ENCODE peak calls at places on chromosomes 7 and 10, in five cellular contexts. F is IMR-90, A is AG10803, M is PC-3, S is RWPE1. D is an unnamed sample.

GRCh38 chr7:36896418-36896817 is 172.1 kb upstream of the AOAH start:
- DNase-seq in F (no peak), A (no peak), M (no peak), S (no peak), D (no peak)

GRCh38 chr7:92875719-92876118 is 39.3 kb upstream of the CDK6 start:
- DNase-seq in F (peak), A (peak), M (peak), S (peak), D (no peak)

GRCh38 chr7:20114463-20114862 is 102.7 kb downstream of the MACC1 start:
- DNase-seq in F (no peak), A (peak), M (no peak), S (no peak), D (no peak)

GRCh38 chr7:107725138-107725740 is 18.7 kb upstream of the CBLL1 start:
- DNase-seq in F (peak), A (peak), M (peak), S (peak), D (no peak)

GRCh38 chr10:119538632-119539358 is 3.7 kb downstream of the RGS10 start:
- DNase-seq in F (no peak), A (no peak), M (peak), S (no peak), D (no peak)

GRCh38 chr7:51288896-51289607 is 27.6 kb downstream of the COBL start:
- DNase-seq in F (no peak), A (no peak), M (peak), S (no peak), D (no peak)

GRCh38 chr10:66180651-66181318 is 745.1 kb upstream of the LRRTM3 start:
- DNase-seq in F (peak), A (peak), M (peak), S (peak), D (no peak)

GRCh38 chr10:100359529-100360150 is 12.6 kb downstream of the SCD start:
- DNase-seq in F (no peak), A (no peak), M (no peak), S (no peak), D (no peak)

GRCh38 chr7:23685770-23686169 is 5.8 kb downstream of the FAM221A start:
- DNase-seq in F (peak), A (no peak), M (peak), S (no peak), D (no peak)

GRCh38 chr10:61153766-61154165 is 209.8 kb upstream of the RHOBTB1 start:
- DNase-seq in F (no peak), A (peak), M (no peak), S (no peak), D (no peak)

GRCh38 chr7:577971-578370 is 58.3 kb upstream of the PDGFA start:
- DNase-seq in F (no peak), A (no peak), M (no peak), S (no peak), D (no peak)

GRCh38 chr10:125843603-125844329 is 20.4 kb downstream of the BCCIP start:
- DNase-seq in F (no peak), A (no peak), M (no peak), S (no peak), D (no peak)

GRCh38 chr10:101158101-101159058 is 27.3 kb downstream of the TLX1 start:
- DNase-seq in F (no peak), A (no peak), M (no peak), S (no peak), D (no peak)

GRCh38 chr10:102341038-102341688 is 54.3 kb upstream of the NFKB2 start:
- DNase-seq in F (peak), A (peak), M (no peak), S (no peak), D (no peak)

GRCh38 chr10:112804036-112804435 is 146.0 kb upstream of the TCF7L2 start:
- DNase-seq in F (no peak), A (no peak), M (peak), S (no peak), D (no peak)

GRCh38 chr10:133526957-133527588 is at the start of gene CYP2E1:
- DNase-seq in F (no peak), A (no peak), M (no peak), S (no peak), D (no peak)

GRCh38 chr7:18936265-18936664 is 181.2 kb downstream of the TWIST1 start:
- DNase-seq in F (peak), A (peak), M (no peak), S (no peak), D (no peak)

GRCh38 chr7:88842217-88842616 is 46.7 kb upstream of the TEX47 start:
- DNase-seq in F (no peak), A (no peak), M (no peak), S (no peak), D (no peak)

GRCh38 chr7:38463277-38464224 is 167.6 kb downstream of the AMPH start:
- DNase-seq in F (peak), A (peak), M (peak), S (peak), D (peak)

GRCh38 chr7:33130184-33130583 is 820 bp downstream of the BBS9 start:
- DNase-seq in F (peak), A (no peak), M (no peak), S (no peak), D (no peak)

GRCh38 chr7:31129067-31129466 is 77.0 kb downstream of the ADCYAP1R1 start:
- DNase-seq in F (no peak), A (no peak), M (peak), S (no peak), D (no peak)

GRCh38 chr7:31123317-31123716 is 71.2 kb downstream of the ADCYAP1R1 start:
- DNase-seq in F (no peak), A (no peak), M (no peak), S (no peak), D (no peak)

GRCh38 chr7:31125171-31125570 is 73.1 kb downstream of the ADCYAP1R1 start:
- DNase-seq in F (no peak), A (no peak), M (no peak), S (no peak), D (no peak)

GRCh38 chr7:31123726-31124125 is 71.6 kb downstream of the ADCYAP1R1 start:
- DNase-seq in F (no peak), A (no peak), M (no peak), S (no peak), D (no peak)

DNA sequence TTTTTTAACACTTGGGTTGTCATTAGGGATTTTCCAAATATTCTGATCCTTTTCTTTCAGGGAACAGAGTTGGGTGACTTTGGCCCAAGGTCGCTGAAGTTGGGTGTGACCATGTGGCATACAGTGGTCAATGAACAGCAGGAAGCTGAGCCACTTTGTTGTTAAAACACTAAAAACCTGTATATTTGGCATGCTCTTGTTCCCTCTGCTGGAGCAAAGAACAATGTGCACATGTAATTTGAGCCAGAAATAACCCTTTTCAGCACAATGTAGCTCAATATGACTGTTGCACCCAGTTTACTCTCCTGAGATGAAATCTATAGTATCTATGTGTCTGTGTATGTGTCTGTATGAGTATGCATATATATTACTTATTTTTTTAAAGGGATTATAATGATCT is 74.9 kb downstream of the ADCYAP1R1 start:
- DNase-seq in F (peak), A (peak), M (peak), S (no peak), D (no peak)
- TF ChIP-seq CTCF in F (peak), A (peak), M (peak), S (no peak), D (no peak)

GRCh38 chr7:105014725-105015630 is 973 bp downstream of the KMT2E start:
- DNase-seq in F (peak), A (peak), M (peak), S (peak), D (peak)

GRCh38 chr7:105013283-105013817 is 655 bp upstream of the KMT2E start:
- DNase-seq in F (peak), A (peak), M (peak), S (peak), D (peak)

GRCh38 chr7:105015631-105015965 is 1.6 kb downstream of the KMT2E start:
- DNase-seq in F (peak), A (no peak), M (peak), S (peak), D (no peak)

GRCh38 chr7:105012503-105013282 is 1.3 kb upstream of the KMT2E start:
- DNase-seq in F (peak), A (peak), M (peak), S (peak), D (peak)

DNA sequence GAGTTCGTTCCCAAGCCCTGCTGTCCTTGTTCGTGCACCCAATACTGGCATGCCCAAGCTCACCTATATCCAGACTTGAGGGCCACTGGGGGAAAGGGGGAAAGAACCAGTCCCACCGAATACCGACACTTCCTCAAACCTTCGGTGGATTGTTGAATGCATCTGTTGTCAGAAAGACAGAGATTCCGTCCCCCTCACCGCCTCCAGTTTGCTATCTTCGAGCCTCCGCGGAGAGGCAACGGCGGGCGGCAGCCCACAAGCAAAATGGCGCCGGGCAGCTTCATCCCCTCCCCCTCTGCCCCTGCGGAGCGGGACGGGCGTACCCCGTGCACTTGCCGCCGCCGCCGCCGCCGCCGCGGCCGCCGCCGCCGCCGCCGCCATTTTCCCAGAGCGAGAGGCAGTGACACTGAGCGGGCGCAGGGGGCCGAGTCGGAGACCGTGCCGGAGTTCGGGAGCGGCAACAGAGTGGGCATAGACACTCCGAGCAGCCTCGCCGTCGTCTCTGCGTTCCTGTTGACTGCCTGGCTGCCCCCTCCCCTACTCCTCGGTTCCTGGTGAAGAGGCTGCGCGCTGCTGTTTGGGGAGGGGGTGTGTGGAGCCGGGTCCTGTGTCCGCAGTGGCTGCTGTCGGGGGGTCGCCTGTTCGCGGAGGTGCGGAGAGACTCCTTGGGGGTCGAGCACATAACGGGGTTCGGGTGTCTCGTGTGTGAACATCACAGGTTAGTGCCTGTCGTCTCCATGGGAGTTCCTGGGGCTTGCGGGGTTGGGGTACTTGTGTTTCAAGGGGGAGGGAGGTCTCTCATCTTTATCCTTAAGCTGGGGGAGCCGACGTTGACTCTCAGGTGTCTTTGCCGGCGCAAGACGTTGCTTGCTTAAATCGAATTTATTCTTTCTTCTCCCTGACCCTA is at the start of gene KMT2E:
- DNase-seq in F (peak), A (peak), M (peak), S (peak), D (peak)
- TF ChIP-seq CTCF in F (peak), A (no peak), M (no peak), S (peak), D (peak)

DNA sequence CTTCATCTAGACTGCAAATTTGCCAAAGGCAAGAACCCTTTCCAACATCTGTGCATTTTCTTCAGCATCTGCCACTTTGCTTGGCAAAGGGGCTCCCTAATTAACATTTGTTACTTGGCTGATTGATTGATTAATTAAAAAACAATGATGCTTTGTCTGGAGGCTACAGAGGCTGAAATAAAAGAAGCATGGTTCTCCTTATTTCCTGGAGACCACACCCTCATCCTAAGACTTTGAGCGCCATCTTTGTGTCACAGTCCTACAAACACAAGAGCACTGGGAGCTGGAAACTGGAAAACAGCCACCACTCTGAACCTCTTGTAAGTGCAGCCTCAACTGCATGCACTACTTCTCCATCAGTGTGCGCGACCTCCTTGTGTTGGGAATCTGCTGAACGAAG is 189.1 kb downstream of the C7orf25 start:
- DNase-seq in F (no peak), A (no peak), M (no peak), S (no peak), D (no peak)
- TF ChIP-seq CTCF in F (no peak), A (no peak), M (no peak), S (no peak), D (no peak)

DNA sequence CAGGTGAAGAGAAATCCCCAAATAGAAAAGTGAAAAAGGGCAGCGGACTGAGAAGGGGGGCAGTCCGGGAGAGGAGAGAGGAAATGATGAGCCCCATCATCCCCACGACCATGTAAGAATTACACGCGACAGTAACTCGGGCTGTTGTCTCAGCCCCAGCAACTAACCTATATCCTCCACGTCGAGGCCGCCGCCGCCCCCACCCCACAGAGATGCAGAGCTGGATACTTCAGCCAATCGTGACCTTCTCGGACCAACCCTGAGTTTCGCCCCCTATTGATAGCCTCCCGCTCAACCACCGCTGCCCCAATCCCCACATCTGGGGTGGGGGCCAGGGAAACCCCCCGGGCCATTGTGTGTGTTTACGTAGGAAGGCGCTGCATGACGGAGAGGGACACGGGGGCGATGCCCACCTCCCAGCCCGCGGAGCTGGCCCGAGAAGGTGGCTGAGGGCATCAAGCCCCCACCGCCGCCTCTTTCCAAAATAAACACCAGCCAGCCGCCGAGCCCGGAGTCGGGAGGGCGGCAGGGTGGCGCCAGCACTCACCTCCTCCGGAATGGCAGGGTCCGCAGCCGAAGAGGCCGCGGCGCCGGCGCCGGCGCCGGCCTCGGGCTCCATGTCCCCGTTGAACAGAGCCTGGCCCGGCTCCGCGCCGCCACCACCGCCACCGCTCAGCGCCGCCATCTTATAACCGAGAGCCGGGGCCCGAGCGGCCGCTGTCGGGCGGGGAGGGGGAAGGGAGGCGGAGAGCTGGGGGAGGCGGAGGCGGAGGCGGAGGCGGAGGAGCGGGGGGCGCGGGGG is 509 bp downstream of the BRAF start:
- DNase-seq in F (peak), A (peak), M (peak), S (peak), D (peak)
- TF ChIP-seq CTCF in F (peak), A (peak), M (peak), S (peak), D (no peak)

GRCh38 chr7:124155400-124156022 is 122.6 kb upstream of the TMEM229A start:
- DNase-seq in F (peak), A (peak), M (peak), S (peak), D (no peak)

DNA sequence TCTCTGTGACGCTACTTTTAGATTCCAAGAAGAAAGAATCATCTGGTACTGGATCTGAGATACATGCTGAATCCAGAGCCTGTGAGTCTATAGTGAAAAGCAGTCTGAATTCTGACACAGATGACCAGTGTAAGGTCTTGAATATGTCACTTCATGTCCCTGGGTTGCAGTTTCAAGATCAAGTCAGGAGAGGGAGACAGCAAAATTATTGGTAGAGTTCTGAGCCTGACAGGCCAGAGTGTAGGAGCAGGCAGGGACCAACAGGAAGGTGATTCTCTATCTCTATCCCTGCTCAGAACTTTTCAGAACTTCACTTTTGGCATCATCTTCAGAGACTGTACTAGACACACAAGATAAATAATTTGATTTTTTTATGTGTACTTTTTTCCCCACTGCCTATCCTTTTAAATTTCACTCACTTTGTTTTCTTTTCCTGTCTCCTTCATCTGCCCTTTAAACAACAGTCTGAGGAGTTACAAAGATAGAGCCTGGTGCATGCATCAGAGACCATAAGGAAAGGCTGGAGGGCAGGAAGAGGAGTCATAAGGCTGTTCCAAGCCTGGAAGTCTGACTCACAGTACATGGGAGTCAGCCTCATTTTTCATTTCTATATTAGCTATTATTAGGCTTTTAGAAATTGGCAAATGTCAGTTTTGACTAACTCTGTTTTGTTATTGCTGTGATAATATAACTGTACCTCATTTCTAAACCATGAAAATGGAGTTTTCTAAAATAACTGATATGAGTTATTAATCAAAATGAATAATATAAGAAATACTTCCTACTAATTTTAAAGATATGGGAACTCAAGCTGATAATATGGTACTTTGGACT is 120.2 kb upstream of the TMEM229A start:
- DNase-seq in F (peak), A (peak), M (peak), S (peak), D (no peak)
- TF ChIP-seq CTCF in F (peak), A (peak), M (peak), S (no peak), D (no peak)

DNA sequence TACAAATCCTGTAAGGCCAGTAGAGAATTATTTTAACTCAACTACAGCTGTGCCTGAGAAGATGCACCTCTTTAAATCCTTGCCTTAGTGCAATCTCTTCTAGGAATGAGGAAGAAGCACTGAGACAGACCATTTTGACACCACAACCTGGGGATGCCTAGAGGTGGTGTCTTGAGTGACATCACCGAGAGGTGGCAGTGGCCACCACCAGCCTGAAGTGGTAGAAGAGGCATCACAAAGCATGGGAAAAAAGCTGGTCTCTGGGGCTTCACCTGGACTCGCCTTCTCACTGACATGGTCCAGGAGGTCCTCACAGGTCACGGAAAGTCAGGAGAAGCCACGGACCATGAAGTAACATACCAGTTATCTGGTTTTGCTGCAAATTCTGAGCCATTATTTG is 99.2 kb upstream of the PDLIM1 start:
- DNase-seq in F (no peak), A (no peak), M (no peak), S (no peak), D (no peak)
- TF ChIP-seq CTCF in F (no peak), A (no peak), M (no peak), S (no peak), D (no peak)

D was measured in natural killer cell.